ENCODE peak calls at places on chromosomes 3 and 15, in nine cellular contexts. R, A, P, D, J, E, K, V and Y are unnamed samples. For H3K4me1, the result is how much of the 10 kb centered on the place peaks cover.

GRCh38 chr3:14768182-14768790 is 50.5 kb upstream of the FGD5 start:
- DNase-seq in D (no peak), E (no peak), A (no peak), V (peak), R (no peak), J (no peak), P (peak), K (no peak), Y (no peak)

GRCh38 chr3:4271834-4272233 is 31.3 kb upstream of the SETMAR start:
- DNase-seq in J (peak), A (no peak), D (no peak), E (no peak), R (peak), K (no peak), P (no peak), V (no peak), Y (no peak)

GRCh38 chr3:132554437-132554836 is 42.6 kb upstream of the ACKR4 start:
- DNase-seq in D (no peak), E (no peak), K (no peak), J (no peak), V (no peak), A (peak), R (peak), P (peak), Y (no peak)

GRCh38 chr3:112134335-112135124 is 1.5 kb upstream of the GCSAM start:
- DNase-seq in V (no peak), J (peak), A (peak), D (no peak), E (no peak), K (no peak), P (no peak), R (peak), Y (no peak)

GRCh38 chr3:22939349-22939748 is 263.8 kb upstream of the UBE2E2 start:
- DNase-seq in A (no peak), P (no peak), E (no peak), R (no peak), J (no peak), K (no peak), D (no peak), V (no peak), Y (no peak)

GRCh38 chr15:64982472-64982871 is 7.2 kb downstream of the SPG21 start:
- DNase-seq in R (no peak), J (no peak), K (no peak), A (no peak), P (no peak), V (no peak), D (no peak), E (no peak), Y (no peak)

GRCh38 chr3:14203521-14204079 is 25.0 kb downstream of the LSM3 start:
- DNase-seq in E (peak), V (peak), R (peak), P (peak), A (peak), J (peak), K (peak), D (peak), Y (no peak)

GRCh38 chr15:100716456-100717085 is 114.2 kb downstream of the ASB7 start:
- DNase-seq in P (no peak), R (no peak), E (no peak), K (no peak), V (no peak), D (no peak), A (no peak), J (no peak), Y (no peak)

GRCh38 chr3:178117641-178118040 is 418.6 kb upstream of the KCNMB2 start:
- DNase-seq in R (no peak), A (no peak), D (no peak), P (no peak), V (no peak), K (no peak), E (no peak), J (no peak), Y (no peak)

GRCh38 chr3:184335661-184336483 is 1.5 kb upstream of the FAM131A start:
- DNase-seq in V (peak), P (peak), K (peak), D (peak), R (peak), E (peak), A (peak), J (peak), Y (peak)

GRCh38 chr3:193593666-193594025 is 638 bp downstream of the OPA1 start:
- DNase-seq in J (peak), D (no peak), K (no peak), A (no peak), R (peak), V (no peak), P (no peak), E (no peak), Y (no peak)

GRCh38 chr3:40615916-40616315 is 91.2 kb downstream of the ZNF621 start:
- DNase-seq in A (no peak), P (no peak), J (no peak), E (no peak), V (no peak), D (no peak), R (no peak), K (no peak), Y (no peak)

GRCh38 chr3:194282436-194283122 is 68.5 kb downstream of the CPN2 start:
- DNase-seq in D (peak), A (no peak), E (peak), V (peak), K (no peak), R (no peak), P (no peak), J (no peak), Y (peak)

GRCh38 chr3:157429703-157430102 is 6.9 kb upstream of the PTX3 start:
- DNase-seq in E (no peak), D (no peak), K (no peak), J (no peak), A (no peak), P (no peak), V (no peak), R (no peak), Y (no peak)

GRCh38 chr3:45987368-45988099 is 8.1 kb downstream of the FYCO1 start:
- DNase-seq in R (peak), K (no peak), V (no peak), A (no peak), J (no peak), D (no peak), P (no peak), E (peak), Y (no peak)

DNA sequence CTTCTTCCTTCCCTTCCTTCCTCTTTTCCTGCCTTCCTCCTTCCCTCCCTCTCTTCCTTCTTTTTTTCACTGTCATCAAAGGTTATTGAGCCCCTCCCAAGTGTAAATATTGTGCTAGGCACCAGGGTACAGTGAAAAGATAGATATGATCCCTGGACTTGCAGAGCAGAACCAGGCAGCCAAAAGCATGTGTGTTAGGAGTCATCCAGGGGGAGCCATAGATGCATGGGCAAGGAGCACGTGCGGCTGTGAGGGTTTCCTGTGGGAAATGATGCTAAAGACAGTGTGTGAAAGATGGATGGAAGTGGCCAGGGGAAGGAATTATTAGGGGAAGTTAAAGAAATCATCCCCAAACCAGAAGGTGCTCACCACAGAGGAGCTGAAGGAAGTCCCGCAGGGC is 65.2 kb downstream of the NR2F2 start:
- DNase-seq in J (no peak), A (no peak), E (no peak), R (no peak), K (no peak), P (no peak), D (no peak), V (no peak), Y (no peak)
- TF ChIP-seq CTCF in J (no peak), A (no peak), E (no peak), R (no peak), K (no peak), P (no peak), D (no peak), V (no peak), Y (no peak)

GRCh38 chr3:58163234-58163633 is 47.5 kb downstream of the DNASE1L3 start:
- DNase-seq in A (no peak), J (no peak), V (no peak), K (no peak), P (no peak), E (no peak), D (no peak), R (peak), Y (peak)
- H3K27ac ChIP-seq in A (peak), J (no peak), V (no peak), K (peak), P (peak), E (peak), D (no peak), R (peak), Y (no peak)

DNA sequence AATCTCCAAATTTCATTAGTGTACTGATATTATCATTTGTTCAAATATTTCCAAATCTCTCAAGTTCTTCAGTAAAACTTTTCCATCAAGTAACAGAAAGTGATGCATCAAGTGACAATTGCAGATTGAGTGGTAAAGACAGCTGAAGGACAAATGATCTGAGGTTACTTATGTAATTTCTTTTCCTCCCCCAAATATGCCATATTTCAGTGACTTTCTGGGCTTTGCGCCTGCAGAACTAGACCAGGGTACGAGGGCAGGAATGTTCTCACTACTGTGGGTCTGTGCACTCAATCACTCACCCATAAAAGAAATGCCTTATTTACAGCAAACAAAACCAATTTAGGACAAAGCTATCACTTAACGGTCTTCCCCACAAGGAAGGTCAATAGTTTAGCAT is 4.7 kb downstream of the SUCLG2 start:
- DNase-seq in P (no peak), E (no peak), K (no peak), R (no peak), J (no peak), A (no peak), V (no peak), D (no peak), Y (no peak)
- H3K4me1 ChIP-seq in P (half or more), E (under half), K (under half), R (under half), J (under half), A (under half), V (under half), D (under half), Y (under half)

GRCh38 chr3:139439278-139439677 is 37.0 kb downstream of the RBP2 start:
- DNase-seq in P (no peak), R (no peak), E (no peak), D (no peak), V (no peak), A (no peak), K (no peak), J (no peak), Y (no peak)

GRCh38 chr3:139433089-139433488 is 43.2 kb downstream of the RBP2 start:
- DNase-seq in R (no peak), V (no peak), J (no peak), E (no peak), D (no peak), K (no peak), P (no peak), A (no peak), Y (no peak)

GRCh38 chr3:139430467-139430866 is 41.0 kb upstream of the COPB2 start:
- DNase-seq in A (no peak), J (peak), E (no peak), V (no peak), K (no peak), D (no peak), P (no peak), R (no peak), Y (no peak)

GRCh38 chr3:139434764-139435291 is 41.5 kb downstream of the RBP2 start:
- DNase-seq in P (no peak), V (no peak), E (no peak), R (no peak), K (no peak), A (no peak), D (no peak), J (peak), Y (no peak)
- TF ChIP-seq CTCF in P (no peak), V (no peak), E (no peak), R (no peak), K (no peak), A (no peak), D (no peak), J (peak), Y (no peak)

GRCh38 chr15:98850991-98851776 is 156.4 kb downstream of the PGPEP1L start:
- DNase-seq in E (peak), V (peak), J (peak), R (peak), A (peak), D (peak), P (peak), K (peak), Y (peak)
- H3K27ac ChIP-seq in E (peak), V (peak), J (peak), R (peak), A (no peak), D (peak), P (no peak), K (peak), Y (peak)